ENCODE peak calls at places on chromosomes 16 and 17, in ten cellular contexts. E is A549, J is cardiac muscle cell, H is heart right ventricle, P is pancreas, I is psoas muscle, S is cardiac fibroblast, C is AG04450, O is HCT116, T is upper lobe of left lung. U is an unnamed sample.
A peak's percentile ranks its signal among the peaks of the same experiment; 100 is the strongest.

GRCh38 chr17:55704412-55704811 is 18.3 kb downstream of the TMEM100 start:
- DNase-seq in E (no peak), J (no peak), H (no peak), P (no peak), I (no peak), S (no peak), C (no peak), O (no peak), T (no peak), U (peak; percentile 52)

GRCh38 chr17:64214950-64215349 is 48.1 kb downstream of the TEX2 start:
- DNase-seq in E (no peak), J (no peak), H (no peak), P (no peak), I (no peak), S (no peak), C (no peak), O (no peak), T (no peak), U (peak; percentile 49)

GRCh38 chr16:66874079-66874775 is 6.1 kb upstream of the PDP2 start:
- DNase-seq in E (no peak), J (no peak), H (no peak), P (no peak), I (no peak), S (peak; percentile 72), C (no peak), O (no peak), T (no peak), U (peak; percentile 34)

GRCh38 chr17:66727634-66728570 is 107.0 kb upstream of the CACNG5 start:
- DNase-seq in E (peak; percentile 72), J (peak; percentile 73), H (peak; percentile 46), P (peak; percentile 61), I (peak; percentile 45), S (peak; percentile 63), C (no peak), O (peak; percentile 34), T (peak; percentile 52), U (peak; percentile 45)

GRCh38 chr17:8417806-8418205 is 17.9 kb upstream of the NDEL1 start:
- DNase-seq in E (no peak), J (no peak), H (no peak), P (no peak), I (no peak), S (no peak), C (no peak), O (no peak), T (peak; percentile 65), U (no peak)

GRCh38 chr17:34024303-34025178 is 230.5 kb upstream of the CCL2 start:
- DNase-seq in E (no peak), J (no peak), H (no peak), P (no peak), I (no peak), S (no peak), C (no peak), O (no peak), T (no peak), U (no peak)

GRCh38 chr17:74738051-74738996 is 1.3 kb downstream of the RAB37 start:
- DNase-seq in E (no peak), J (no peak), H (no peak), P (no peak), I (no peak), S (peak; percentile 53), C (no peak), O (no peak), T (peak; percentile 55), U (no peak)

GRCh38 chr16:67226295-67226803 is 581 bp upstream of the TMEM208 start:
- DNase-seq in E (no peak), J (no peak), H (no peak), P (no peak), I (no peak), S (no peak), C (no peak), O (no peak), T (no peak), U (no peak)

GRCh38 chr16:11627822-11628457 is 40.3 kb upstream of the SNN start:
- DNase-seq in E (no peak), J (no peak), H (peak; percentile 30), P (no peak), I (no peak), S (peak; percentile 59), C (no peak), O (peak; percentile 63), T (peak; percentile 42), U (peak; percentile 56)

GRCh38 chr17:7632492-7632894 is 2.6 kb downstream of the SHBG start:
- DNase-seq in E (peak; percentile 79), J (peak; percentile 66), H (peak; percentile 17), P (no peak), I (no peak), S (peak; percentile 76), C (no peak), O (peak; percentile 54), T (peak; percentile 40), U (peak; percentile 65)

DNA sequence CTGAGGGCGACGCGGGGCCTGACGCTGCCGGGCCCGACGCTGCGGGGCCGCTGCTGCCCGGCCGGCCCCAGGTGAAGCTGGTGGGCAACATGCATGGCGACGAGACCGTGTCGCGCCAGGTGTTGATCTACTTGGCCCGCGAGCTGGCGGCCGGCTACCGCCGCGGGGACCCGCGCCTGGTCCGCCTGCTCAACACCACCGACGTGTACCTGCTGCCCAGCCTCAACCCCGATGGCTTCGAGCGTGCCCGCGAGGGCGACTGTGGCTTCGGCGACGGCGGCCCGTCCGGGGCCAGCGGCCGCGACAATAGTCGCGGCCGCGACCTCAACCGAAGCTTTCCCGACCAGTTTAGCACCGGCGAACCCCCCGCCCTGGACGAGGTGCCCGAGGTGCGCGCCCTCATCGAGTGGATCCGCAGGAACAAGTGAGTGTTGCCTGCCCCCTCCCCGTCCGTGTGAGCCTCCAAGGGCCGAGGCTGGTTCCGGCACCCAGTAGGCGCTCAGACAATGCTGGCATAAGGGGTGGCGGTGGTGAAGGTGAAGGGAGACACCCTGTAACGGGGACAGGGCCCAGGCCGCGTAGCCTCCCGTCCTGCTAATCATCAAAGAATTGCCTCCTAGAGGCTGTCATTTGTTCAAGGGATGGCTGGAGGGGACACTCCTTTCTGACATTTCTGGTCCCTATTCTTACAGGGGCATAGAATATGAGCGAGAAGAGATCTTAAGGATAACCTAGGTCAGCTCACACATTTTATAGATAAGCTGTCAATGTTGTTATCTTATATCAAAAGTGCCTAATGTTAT is 777 bp downstream of the CPD start:
- DNase-seq in E (peak; percentile 31), J (peak; percentile 39), H (peak; percentile 18), P (peak; percentile 14), I (peak; percentile 23), S (no peak), C (no peak), O (no peak), T (peak; percentile 49), U (no peak)
- TF ChIP-seq CTCF in E (no peak), J (no peak), H (no peak), P (no peak), I (no peak), S (no peak), C (no peak), O (no peak), T (no peak), U (no peak)

DNA sequence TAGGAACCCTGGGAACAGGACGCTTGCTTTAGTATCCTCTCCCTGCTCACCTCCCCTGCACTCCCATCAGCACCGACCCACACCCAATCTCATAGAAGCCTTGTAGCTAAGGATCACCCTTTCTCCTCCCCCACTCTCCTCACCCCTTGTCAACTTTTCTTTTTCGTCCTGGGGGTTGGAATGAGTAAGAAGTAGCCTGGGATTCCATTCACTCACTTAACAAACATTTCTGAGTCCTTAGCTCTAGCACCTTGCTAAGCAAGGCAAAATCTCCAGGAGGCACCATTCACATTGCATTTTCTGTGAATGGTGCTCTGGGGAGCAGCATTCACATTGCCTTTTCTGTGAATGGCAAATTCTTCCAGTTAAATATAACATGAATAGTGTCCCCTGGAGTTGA is 1.1 kb upstream of the PGAP3 start:
- DNase-seq in E (no peak), J (no peak), H (no peak), P (no peak), I (no peak), S (no peak), C (no peak), O (no peak), T (no peak), U (no peak)
- H3K4me3 ChIP-seq in E (peak overlapping the region; percentile 61), J (peak overlapping the region; percentile 68), H (peak overlapping the region; percentile 62), P (no peak overlapping the region), I (peak overlapping the region; percentile 90), S (peak overlapping the region; percentile 70), C (peak overlapping the region; percentile 83), O (peak overlapping the region; percentile 89), T (no peak overlapping the region), U (peak overlapping the region; percentile 69)

DNA sequence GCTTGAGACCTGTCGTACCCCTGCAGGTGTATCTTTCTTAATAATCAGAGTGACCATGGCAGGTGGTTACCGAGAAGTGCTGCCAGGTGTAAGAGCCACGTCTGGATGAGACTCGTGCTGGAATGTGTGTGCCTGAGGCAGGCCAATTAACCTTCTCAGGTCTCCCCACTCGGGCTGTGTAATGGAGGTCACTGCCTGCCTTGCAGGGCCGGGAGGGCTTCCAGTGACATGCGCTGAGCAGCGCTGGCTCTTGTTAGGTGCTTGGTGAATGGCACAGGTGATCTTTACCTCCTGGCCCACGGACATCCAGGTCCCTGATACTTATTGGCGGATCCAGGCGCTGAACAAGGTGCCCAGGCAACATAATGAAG is 4.6 kb upstream of the GSE1 start:
- DNase-seq in E (no peak), J (no peak), H (no peak), P (no peak), I (no peak), S (no peak), C (no peak), O (no peak), T (no peak), U (no peak)
- TF ChIP-seq CTCF in E (no peak), J (no peak), H (no peak), P (no peak), I (no peak), S (no peak), C (no peak), O (no peak), T (no peak), U (no peak)

GRCh38 chr16:58384437-58385055 is 7.7 kb upstream of the GINS3 start:
- DNase-seq in E (no peak), J (no peak), H (no peak), P (no peak), I (no peak), S (no peak), C (no peak), O (no peak), T (no peak), U (no peak)
- H3K4me3 ChIP-seq in E (no peak overlapping the region), J (no peak overlapping the region), H (no peak overlapping the region), P (no peak overlapping the region), I (no peak overlapping the region), S (no peak overlapping the region), C (no peak overlapping the region), O (no peak overlapping the region), T (no peak overlapping the region), U (no peak overlapping the region)

DNA sequence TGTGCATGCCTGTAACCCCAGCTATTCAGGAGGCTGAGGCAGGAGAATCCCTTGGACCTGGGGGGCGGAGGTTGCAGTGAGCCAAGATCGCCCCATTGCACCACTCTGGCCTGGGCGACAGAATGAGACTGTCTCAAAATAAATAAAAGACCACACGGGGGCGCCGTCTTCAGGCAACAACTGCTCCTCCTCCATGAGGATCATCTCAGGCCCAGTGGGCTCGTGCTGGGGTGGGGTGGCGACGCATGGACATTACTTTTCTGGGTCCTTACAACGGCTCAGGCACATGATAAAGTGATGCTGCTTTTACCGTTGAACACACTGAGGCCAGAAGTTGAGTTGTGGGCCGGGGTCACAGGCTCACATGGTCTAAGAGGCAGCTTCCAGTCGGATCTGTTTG is 56.2 kb downstream of the PRMT7 start:
- DNase-seq in E (peak; percentile 58), J (peak; percentile 72), H (no peak), P (no peak), I (no peak), S (peak; percentile 41), C (no peak), O (peak; percentile 16), T (peak; percentile 40), U (peak; percentile 38)
- TF ChIP-seq CTCF in E (peak; percentile 48), J (peak; percentile 32), H (peak; percentile 31), P (no peak), I (peak; percentile 28), S (peak; percentile 38), C (peak; percentile 40), O (peak; percentile 48), T (no peak), U (peak; percentile 41)

U was measured in fibroblast of mammary gland.